ENCODE peak calls at places on chromosomes 11 and 22, in eight cellular contexts. C, K, Z, O, B, I, Q and M are unnamed samples.

GRCh38 chr11:29022676-29023075 is 914.5 kb downstream of the METTL15 start:
- DNase-seq in Z (no peak), I (no peak), Q (peak; percentile 54), B (peak; percentile 2), C (no peak), K (no peak), O (no peak), M (peak; percentile 17)

GRCh38 chr11:114063149-114063828 is 3.8 kb downstream of the ZBTB16 start:
- DNase-seq in B (no peak), K (no peak), O (no peak), Z (no peak), Q (no peak), I (no peak), C (no peak), M (no peak)

GRCh38 chr11:61516191-61516590 is 7.6 kb downstream of the LRRC10B start:
- DNase-seq in B (no peak), C (no peak), Q (no peak), Z (no peak), I (no peak), K (no peak), O (no peak), M (no peak)

GRCh38 chr11:69962152-69962551 is 116.0 kb upstream of the ANO1 start:
- DNase-seq in O (no peak), Q (peak; percentile 70), C (no peak), I (no peak), Z (peak; percentile 29), B (peak; percentile 23), K (no peak), M (peak; percentile 68)

GRCh38 chr11:93487032-93487483 is 56.1 kb downstream of the SMCO4 start:
- DNase-seq in C (no peak), O (peak; percentile 62), B (no peak), I (no peak), K (no peak), Z (no peak), Q (no peak), M (no peak)

GRCh38 chr11:79227732-79228416 is 213.0 kb downstream of the TENM4 start:
- DNase-seq in Q (no peak), B (no peak), Z (no peak), O (no peak), K (no peak), C (no peak), I (no peak), M (no peak)

GRCh38 chr22:26474687-26475086 is 8.9 kb downstream of the HPS4 start:
- DNase-seq in Q (peak; percentile 68), I (no peak), Z (peak; percentile 39), C (no peak), B (peak; percentile 5), K (no peak), O (no peak), M (no peak)

GRCh38 chr22:41914611-41915034 is 251 bp downstream of the SHISA8 start:
- DNase-seq in I (no peak), Q (no peak), C (no peak), O (no peak), B (no peak), K (no peak), Z (no peak), M (no peak)

GRCh38 chr11:6531267-6531752 is 34.2 kb downstream of the DNHD1 start:
- DNase-seq in I (no peak), O (peak; percentile 40), C (no peak), K (no peak), Z (peak; percentile 61), Q (peak; percentile 16), B (peak; percentile 47), M (peak; percentile 65)

GRCh38 chr11:67644042-67644441 is 4.5 kb upstream of the TBX10 start:
- DNase-seq in I (no peak), C (no peak), Z (peak; percentile 17), K (no peak), O (no peak), Q (no peak), B (no peak), M (no peak)

GRCh38 chr11:119488256-119488995 is 65.5 kb upstream of the THY1 start:
- DNase-seq in Z (no peak), Q (no peak), K (peak; percentile 4), B (no peak), I (no peak), O (no peak), C (no peak), M (no peak)

GRCh38 chr22:40932396-40932795 is 18.8 kb upstream of the RBX1 start:
- DNase-seq in Z (peak; percentile 10), Q (no peak), B (no peak), C (no peak), O (no peak), K (no peak), I (no peak), M (no peak)

GRCh38 chr11:131688056-131688693 is 317.8 kb downstream of the NTM start:
- DNase-seq in Z (peak; percentile 40), Q (peak; percentile 42), B (peak; percentile 59), I (no peak), O (peak; percentile 68), K (peak; percentile 37), C (no peak), M (peak; percentile 68)

GRCh38 chr22:38572065-38572464 is 2.1 kb upstream of the DMC1 start:
- DNase-seq in K (no peak), C (no peak), B (peak; percentile 63), O (peak; percentile 67), Q (peak; percentile 42), Z (peak; percentile 67), I (peak; percentile 19), M (peak; percentile 73)

GRCh38 chr22:43996170-43996980 is 27.7 kb upstream of the PARVB start:
- DNase-seq in C (peak; percentile 83), K (peak; percentile 61), Q (no peak), Z (no peak), O (no peak), B (no peak), I (no peak), M (no peak)

GRCh38 chr11:31813961-31814868 is 3.1 kb upstream of the PAX6 start:
- DNase-seq in K (no peak), Z (no peak), Q (peak; percentile 44), I (no peak), C (no peak), B (no peak), O (no peak), M (no peak)

GRCh38 chr22:46788426-46789168 is 26.1 kb downstream of the TBC1D22A start:
- DNase-seq in I (no peak), K (peak; percentile 7), O (peak; percentile 57), C (no peak), Z (no peak), B (no peak), Q (no peak), M (no peak)

GRCh38 chr11:76771446-76772099 is 11.6 kb upstream of the TSKU start:
- DNase-seq in O (no peak), Q (no peak), C (no peak), I (no peak), K (no peak), Z (no peak), B (no peak), M (no peak)

GRCh38 chr11:123429336-123429735 is 733 bp upstream of the GRAMD1B start:
- DNase-seq in I (no peak), O (no peak), K (no peak), Q (peak; percentile 70), B (peak; percentile 45), C (no peak), Z (peak; percentile 58), M (peak; percentile 90)

GRCh38 chr11:66676279-66676919 is 1.3 kb downstream of the RBM4B start:
- DNase-seq in I (no peak), C (no peak), K (no peak), Z (no peak), B (no peak), Q (no peak), O (no peak), M (no peak)

GRCh38 chr22:45686842-45687241 is 15.2 kb downstream of the ATXN10 start:
- DNase-seq in Q (peak; percentile 76), Z (peak; percentile 58), K (no peak), I (no peak), C (no peak), B (no peak), O (no peak), M (peak; percentile 23)

GRCh38 chr11:34447044-34447443 is 8.3 kb downstream of the CAT start:
- DNase-seq in B (no peak), K (no peak), C (no peak), O (peak; percentile 19), I (no peak), Z (no peak), Q (no peak), M (no peak)
- H3K4me3 ChIP-seq in B (no peak overlapping the region), K (no peak overlapping the region), C (no peak overlapping the region), O (no peak overlapping the region), I (no peak overlapping the region), Z (no peak overlapping the region), Q (no peak overlapping the region), M (no peak overlapping the region)

DNA sequence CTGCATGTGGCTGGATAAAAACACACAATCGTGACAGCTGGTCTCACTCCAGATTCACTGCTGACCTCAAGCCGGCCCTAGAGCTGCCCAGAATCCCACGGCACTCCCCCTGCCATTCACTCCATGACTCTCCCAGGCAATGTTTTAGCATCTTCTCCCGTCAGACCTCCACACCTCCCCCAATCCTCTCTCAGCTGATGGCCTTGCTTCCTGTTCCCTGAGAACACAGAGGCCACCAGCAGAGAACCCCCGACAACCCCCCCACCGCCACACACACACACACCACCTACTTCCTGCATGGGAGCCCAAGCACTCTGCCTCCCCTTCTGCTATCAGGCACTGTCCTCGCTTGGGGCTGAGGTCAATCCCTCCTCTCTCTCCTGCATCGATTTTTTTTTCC is 9.3 kb downstream of the TNKS1BP1 start:
- DNase-seq in C (no peak), Z (peak; percentile 65), B (peak; percentile 61), Q (peak; percentile 33), O (no peak), I (peak; percentile 65), K (no peak), M (peak; percentile 63)
- H3K4me3 ChIP-seq in C (no peak overlapping the region), Z (no peak overlapping the region), B (no peak overlapping the region), Q (no peak overlapping the region), O (no peak overlapping the region), I (no peak overlapping the region), K (no peak overlapping the region), M (no peak overlapping the region)

GRCh38 chr22:48350456-48350855 is 1477.2 kb downstream of the BRD1 start:
- DNase-seq in I (no peak), C (no peak), B (no peak), Q (no peak), O (no peak), K (no peak), Z (no peak), M (no peak)
- H3K4me3 ChIP-seq in I (no peak overlapping the region), C (no peak overlapping the region), B (no peak overlapping the region), Q (no peak overlapping the region), O (no peak overlapping the region), K (no peak overlapping the region), Z (no peak overlapping the region), M (no peak overlapping the region)

DNA sequence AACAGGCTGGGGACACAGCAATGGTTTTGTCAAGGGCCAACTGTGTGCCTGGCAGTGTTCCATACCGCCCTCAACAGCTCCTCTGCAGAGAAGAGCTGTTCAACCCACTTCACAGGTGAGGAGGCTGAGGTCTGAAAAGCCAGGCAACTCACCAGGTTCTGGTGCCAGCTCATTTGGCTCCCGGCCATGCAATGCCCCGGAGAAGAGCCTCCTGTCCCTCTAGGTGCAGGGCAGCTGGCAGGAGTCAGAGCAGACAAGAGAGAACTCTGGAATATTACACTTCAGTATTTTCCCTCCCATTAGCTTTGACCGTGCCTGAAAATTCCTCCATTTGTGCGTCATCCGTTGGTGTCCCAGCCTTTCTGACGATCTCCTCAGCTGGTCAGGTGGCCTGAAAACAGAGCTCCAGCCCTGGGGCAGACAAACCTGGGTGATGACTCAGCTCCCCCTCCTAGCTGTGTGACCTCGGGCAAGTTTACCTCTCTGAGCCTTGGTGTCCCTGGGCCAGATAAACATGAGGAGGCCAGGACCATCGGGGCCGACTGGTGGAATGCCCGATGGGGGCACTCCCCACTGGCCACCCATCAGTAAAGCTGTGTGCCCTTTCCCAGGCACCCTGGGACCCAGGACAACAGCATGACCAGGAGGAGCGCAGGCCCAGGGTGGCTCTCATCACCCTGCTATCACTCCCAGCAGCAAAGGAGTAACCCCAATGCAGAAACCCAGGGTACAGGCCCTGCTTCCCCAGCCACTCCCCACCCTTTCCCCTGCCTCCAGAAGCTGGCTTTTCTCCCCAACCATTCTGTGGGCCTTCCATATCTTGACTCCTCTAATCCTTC is 9.6 kb upstream of the C1QTNF6 start:
- DNase-seq in Z (peak; percentile 83), I (peak; percentile 66), O (no peak), B (peak; percentile 52), K (peak; percentile 39), Q (peak; percentile 89), C (no peak), M (peak; percentile 87)
- H3K4me3 ChIP-seq in Z (no peak overlapping the region), I (peak overlapping the region; percentile 41), O (no peak overlapping the region), B (no peak overlapping the region), K (peak overlapping the region; percentile 61), Q (no peak overlapping the region), C (peak overlapping the region; percentile 62), M (no peak overlapping the region)